ENCODE peak calls at places on chromosomes 11 and 22, in seven cellular contexts. One of them, this sample, is unnamed.

GRCh38 chr11:32485733-32486132 is 50.4 kb upstream of the WT1 start:
- DNase-seq in IMR-90: no peak
- DNase-seq in mesendoderm: no peak
- DNase-seq in H1: no peak
- DNase-seq in neuronal stem cell: no peak
- DNase-seq in trophoblast cell: no peak
- DNase-seq in mesenchymal stem cell: no peak
- DNase-seq in this sample: no peak

GRCh38 chr22:46150615-46151423 is 493 bp downstream of the PPARA start:
- DNase-seq in IMR-90: no peak
- DNase-seq in mesendoderm: no peak
- DNase-seq in H1: no peak
- DNase-seq in neuronal stem cell: peak; percentile 29
- DNase-seq in trophoblast cell: no peak
- DNase-seq in mesenchymal stem cell: peak; percentile 47
- DNase-seq in this sample: peak; percentile 34

GRCh38 chr11:15935370-15935769 is 421.0 kb downstream of the SOX6 start:
- DNase-seq in IMR-90: no peak
- DNase-seq in mesendoderm: no peak
- DNase-seq in H1: no peak
- DNase-seq in neuronal stem cell: no peak
- DNase-seq in trophoblast cell: no peak
- DNase-seq in mesenchymal stem cell: no peak
- DNase-seq in this sample: no peak

GRCh38 chr11:118897721-118898310 is 14.1 kb downstream of the CXCR5 start:
- DNase-seq in IMR-90: no peak
- DNase-seq in mesendoderm: peak; percentile 36
- DNase-seq in H1: no peak
- DNase-seq in neuronal stem cell: no peak
- DNase-seq in trophoblast cell: no peak
- DNase-seq in mesenchymal stem cell: no peak
- DNase-seq in this sample: no peak

GRCh38 chr11:14323118-14323676 is 35.8 kb downstream of the RRAS2 start:
- DNase-seq in IMR-90: no peak
- DNase-seq in mesendoderm: no peak
- DNase-seq in H1: no peak
- DNase-seq in neuronal stem cell: no peak
- DNase-seq in trophoblast cell: no peak
- DNase-seq in mesenchymal stem cell: no peak
- DNase-seq in this sample: no peak

GRCh38 chr11:119671048-119671447 is 58.0 kb downstream of the NECTIN1 start:
- DNase-seq in IMR-90: peak; percentile 88
- DNase-seq in mesendoderm: no peak
- DNase-seq in H1: no peak
- DNase-seq in neuronal stem cell: no peak
- DNase-seq in trophoblast cell: no peak
- DNase-seq in mesenchymal stem cell: peak; percentile 80
- DNase-seq in this sample: no peak

GRCh38 chr22:46738961-46739870 is 1.2 kb upstream of the CERK start:
- DNase-seq in IMR-90: peak; percentile 72
- DNase-seq in mesendoderm: peak; percentile 49
- DNase-seq in H1: no peak
- DNase-seq in neuronal stem cell: no peak
- DNase-seq in trophoblast cell: no peak
- DNase-seq in mesenchymal stem cell: peak; percentile 53
- DNase-seq in this sample: peak; percentile 64

GRCh38 chr11:1151366-1152315 is 6.1 kb upstream of the MUC5AC start:
- DNase-seq in IMR-90: no peak
- DNase-seq in mesendoderm: no peak
- DNase-seq in H1: no peak
- DNase-seq in neuronal stem cell: no peak
- DNase-seq in trophoblast cell: no peak
- DNase-seq in mesenchymal stem cell: no peak
- DNase-seq in this sample: peak; percentile 24

GRCh38 chr11:21142007-21142406 is 472.6 kb downstream of the NELL1 start:
- DNase-seq in IMR-90: no peak
- DNase-seq in mesendoderm: peak; percentile 75
- DNase-seq in H1: no peak
- DNase-seq in neuronal stem cell: no peak
- DNase-seq in trophoblast cell: peak; percentile 5
- DNase-seq in mesenchymal stem cell: no peak
- DNase-seq in this sample: peak; percentile 42

GRCh38 chr22:44357962-44358553 is 45.3 kb upstream of the SHISAL1 start:
- DNase-seq in IMR-90: peak; percentile 24
- DNase-seq in mesendoderm: no peak
- DNase-seq in H1: no peak
- DNase-seq in neuronal stem cell: no peak
- DNase-seq in trophoblast cell: no peak
- DNase-seq in mesenchymal stem cell: peak; percentile 59
- DNase-seq in this sample: no peak

GRCh38 chr11:46475926-46476545 is 84.5 kb upstream of the CHRM4 start:
- DNase-seq in IMR-90: no peak
- DNase-seq in mesendoderm: no peak
- DNase-seq in H1: no peak
- DNase-seq in neuronal stem cell: no peak
- DNase-seq in trophoblast cell: no peak
- DNase-seq in mesenchymal stem cell: no peak
- DNase-seq in this sample: no peak

GRCh38 chr22:35337932-35338331 is 38.2 kb downstream of the TOM1 start:
- DNase-seq in IMR-90: no peak
- DNase-seq in mesendoderm: peak; percentile 53
- DNase-seq in H1: no peak
- DNase-seq in neuronal stem cell: no peak
- DNase-seq in trophoblast cell: no peak
- DNase-seq in mesenchymal stem cell: no peak
- DNase-seq in this sample: peak; percentile 48

GRCh38 chr22:36546092-36546804 is 17.3 kb upstream of the EIF3D start:
- DNase-seq in IMR-90: peak; percentile 62
- DNase-seq in mesendoderm: peak; percentile 90
- DNase-seq in H1: peak; percentile 51
- DNase-seq in neuronal stem cell: peak; percentile 63
- DNase-seq in trophoblast cell: no peak
- DNase-seq in mesenchymal stem cell: peak; percentile 75
- DNase-seq in this sample: peak; percentile 84

DNA sequence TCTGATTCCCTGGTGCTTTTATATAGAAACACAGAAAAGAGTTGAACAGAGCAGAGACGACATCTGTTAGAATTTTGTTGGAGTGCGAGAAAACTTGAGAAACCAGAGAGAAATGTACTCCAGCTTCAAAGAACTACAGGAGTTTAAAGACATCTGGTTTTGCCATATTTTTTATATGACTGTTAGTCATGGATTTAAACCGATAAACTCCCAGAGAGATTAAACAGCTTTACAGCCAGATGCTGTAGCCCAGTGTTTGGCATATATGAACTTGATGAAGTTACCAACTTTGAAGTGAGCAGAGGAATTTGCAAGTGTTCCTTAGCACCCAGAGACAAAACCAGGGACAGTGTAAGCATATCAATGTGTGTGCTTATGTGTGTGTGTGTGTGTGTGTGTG is 1083.1 kb downstream of the LRRC4C start:
- DNase-seq in IMR-90: no peak
- DNase-seq in mesendoderm: no peak
- DNase-seq in H1: no peak
- DNase-seq in neuronal stem cell: no peak
- DNase-seq in trophoblast cell: no peak
- DNase-seq in mesenchymal stem cell: no peak
- DNase-seq in this sample: no peak
- H3K4me2 ChIP-seq in IMR-90: no peak overlapping the region
- H3K4me2 ChIP-seq in mesendoderm: no peak overlapping the region
- H3K4me2 ChIP-seq in H1: no peak overlapping the region
- H3K4me2 ChIP-seq in neuronal stem cell: no peak overlapping the region
- H3K4me2 ChIP-seq in trophoblast cell: no peak overlapping the region
- H3K4me2 ChIP-seq in mesenchymal stem cell: no peak overlapping the region
- H3K4me2 ChIP-seq in this sample: no peak overlapping the region

GRCh38 chr11:117826360-117826635 is 1.8 kb upstream of the FXYD2 start:
- DNase-seq in IMR-90: no peak
- DNase-seq in mesendoderm: no peak
- DNase-seq in H1: no peak
- DNase-seq in neuronal stem cell: no peak
- DNase-seq in trophoblast cell: no peak
- DNase-seq in mesenchymal stem cell: no peak
- DNase-seq in this sample: no peak

GRCh38 chr11:117825538-117826359 is 1.2 kb upstream of the FXYD2 start:
- DNase-seq in IMR-90: no peak
- DNase-seq in mesendoderm: no peak
- DNase-seq in H1: no peak
- DNase-seq in neuronal stem cell: no peak
- DNase-seq in trophoblast cell: no peak
- DNase-seq in mesenchymal stem cell: no peak
- DNase-seq in this sample: peak; percentile 15

GRCh38 chr11:117823294-117823940 is 1.1 kb downstream of the FXYD2 start:
- DNase-seq in IMR-90: no peak
- DNase-seq in mesendoderm: peak; percentile 62
- DNase-seq in H1: no peak
- DNase-seq in neuronal stem cell: no peak
- DNase-seq in trophoblast cell: no peak
- DNase-seq in mesenchymal stem cell: no peak
- DNase-seq in this sample: no peak

GRCh38 chr11:117823941-117824420 is 563 bp downstream of the FXYD2 start:
- DNase-seq in IMR-90: no peak
- DNase-seq in mesendoderm: no peak
- DNase-seq in H1: no peak
- DNase-seq in neuronal stem cell: no peak
- DNase-seq in trophoblast cell: no peak
- DNase-seq in mesenchymal stem cell: peak; percentile 57
- DNase-seq in this sample: peak; percentile 37

DNA sequence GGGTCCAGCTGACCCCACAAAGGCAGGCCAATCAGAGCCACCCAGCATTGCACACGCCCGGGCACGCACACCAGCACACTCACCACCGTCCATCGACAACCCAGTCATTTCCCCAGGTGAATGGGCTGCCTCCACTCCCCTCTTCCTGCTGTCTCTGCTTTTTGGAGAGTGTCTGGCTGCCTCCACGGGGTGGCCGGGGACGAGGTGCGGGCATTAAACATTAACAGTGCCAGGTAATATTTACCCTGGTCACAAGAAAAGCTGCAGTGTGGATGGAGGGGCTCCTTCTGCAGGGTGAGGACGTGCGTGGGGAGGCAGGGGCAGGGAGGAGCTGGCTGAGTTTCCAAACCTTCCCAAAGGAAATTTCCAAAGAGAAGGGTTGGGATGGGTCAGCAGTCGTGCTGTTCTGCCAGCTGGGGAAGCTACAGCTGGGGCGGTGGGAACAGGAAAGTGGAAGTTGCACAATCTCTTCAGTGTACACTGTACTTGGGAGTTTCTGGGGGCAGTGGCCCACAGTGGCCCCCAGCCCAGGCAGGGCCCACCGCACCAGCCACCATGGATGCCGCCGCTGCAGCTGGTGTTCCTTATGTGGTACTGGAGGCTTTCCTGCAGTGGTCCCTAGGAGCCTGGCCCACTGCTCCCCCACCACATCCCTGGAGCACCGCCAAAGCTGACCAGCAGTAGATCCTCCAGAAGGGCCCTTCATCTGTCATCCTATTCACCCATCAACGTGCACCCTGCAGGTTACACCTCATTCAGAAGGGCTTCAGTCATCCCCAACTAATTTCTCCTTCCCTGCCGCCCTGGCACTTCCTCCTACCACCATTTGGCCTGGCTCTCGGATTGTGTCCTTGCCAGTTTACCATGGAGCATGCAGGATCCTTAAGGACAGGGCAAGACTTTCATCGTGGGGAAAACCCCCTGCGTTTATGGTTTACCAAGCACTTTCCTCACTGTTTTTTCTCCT is at the start of gene FXYD2:
- DNase-seq in IMR-90: no peak
- DNase-seq in mesendoderm: no peak
- DNase-seq in H1: no peak
- DNase-seq in neuronal stem cell: no peak
- DNase-seq in trophoblast cell: no peak
- DNase-seq in mesenchymal stem cell: peak; percentile 79
- DNase-seq in this sample: peak; percentile 36
- H3K27ac ChIP-seq in IMR-90: no peak within 1 kb of the TSS
- H3K27ac ChIP-seq in mesendoderm: no peak within 1 kb of the TSS
- H3K27ac ChIP-seq in H1: no peak within 1 kb of the TSS
- H3K27ac ChIP-seq in neuronal stem cell: no peak within 1 kb of the TSS
- H3K27ac ChIP-seq in trophoblast cell: no peak within 1 kb of the TSS
- H3K27ac ChIP-seq in mesenchymal stem cell: peak within 1 kb of the TSS; percentile 94
- H3K27ac ChIP-seq in this sample: no peak within 1 kb of the TSS

DNA sequence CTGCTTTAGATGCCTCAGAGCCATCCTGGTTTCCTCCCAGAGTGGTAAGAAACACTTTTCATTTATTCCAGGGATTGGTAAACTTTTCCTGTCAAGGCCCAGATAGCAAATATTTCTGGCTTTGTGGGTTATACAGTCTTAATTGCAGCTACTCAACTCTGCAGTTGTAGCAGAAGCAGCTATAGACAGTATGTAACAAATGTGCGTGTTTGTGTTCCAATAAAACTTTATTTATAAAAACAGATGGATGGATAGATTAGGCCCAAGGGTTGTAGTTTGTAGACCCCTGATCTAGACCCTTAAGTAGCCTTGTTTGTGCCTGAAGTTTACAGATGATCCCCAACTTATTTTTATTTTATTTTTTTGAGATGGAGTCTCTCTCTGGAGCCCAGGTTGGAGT is 17.9 kb downstream of the NNMT start:
- DNase-seq in IMR-90: no peak
- DNase-seq in mesendoderm: no peak
- DNase-seq in H1: no peak
- DNase-seq in neuronal stem cell: no peak
- DNase-seq in trophoblast cell: no peak
- DNase-seq in mesenchymal stem cell: no peak
- DNase-seq in this sample: no peak
- H2BK5ac ChIP-seq in IMR-90: no peak overlapping the region
- H2BK5ac ChIP-seq in mesendoderm: no peak overlapping the region
- H2BK5ac ChIP-seq in H1: no peak overlapping the region
- H2BK5ac ChIP-seq in neuronal stem cell: no peak overlapping the region
- H2BK5ac ChIP-seq in trophoblast cell: no peak overlapping the region
- H2BK5ac ChIP-seq in mesenchymal stem cell: no peak overlapping the region
- H2BK5ac ChIP-seq in this sample: no peak overlapping the region

DNA sequence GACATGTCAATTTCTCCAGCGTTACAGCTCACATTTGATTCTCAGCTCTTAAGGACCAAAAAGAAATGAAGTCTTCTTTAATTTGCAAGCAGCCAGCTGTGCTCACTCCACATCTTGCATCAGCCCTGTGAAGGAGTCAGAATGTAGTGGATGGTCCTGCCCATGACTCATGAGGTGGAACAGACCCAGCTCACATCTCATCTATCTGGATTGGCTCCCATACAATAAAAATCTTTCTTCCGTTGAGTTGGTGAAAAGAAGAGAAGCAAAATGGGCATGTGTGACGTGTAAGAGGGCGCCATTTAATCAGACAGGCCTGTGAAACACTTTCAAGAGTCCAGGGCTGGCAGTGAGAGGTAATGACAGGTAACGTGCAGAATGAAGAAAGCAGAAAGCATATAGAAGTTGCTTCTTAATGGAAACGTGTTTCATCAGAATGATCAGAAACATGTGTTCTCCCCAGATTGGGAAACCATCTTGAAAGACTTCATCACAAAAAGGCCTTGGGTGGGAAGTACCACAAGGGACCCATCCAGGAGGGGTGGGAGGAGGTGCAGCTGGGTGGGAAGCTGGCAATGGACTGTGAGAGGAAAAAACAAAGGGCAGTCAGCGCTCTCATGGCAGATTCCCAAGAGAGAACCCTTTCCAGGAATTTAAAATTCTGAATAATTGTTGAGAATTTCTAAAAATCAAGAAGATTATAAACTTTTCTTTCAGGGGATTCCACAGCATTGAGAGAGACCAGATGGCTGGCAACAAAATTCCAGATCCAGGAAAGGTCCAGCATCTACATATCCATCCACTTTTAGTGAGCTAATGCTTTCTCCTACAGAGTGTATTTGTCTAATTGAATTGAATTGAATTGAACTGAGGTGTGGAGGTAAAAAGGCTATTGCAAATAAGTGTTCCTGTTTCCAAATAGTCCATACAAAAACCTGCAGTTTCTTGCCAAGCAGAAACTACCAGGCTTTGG is 57.0 kb downstream of the ETS1 start:
- DNase-seq in IMR-90: peak; percentile 99
- DNase-seq in mesendoderm: no peak
- DNase-seq in H1: no peak
- DNase-seq in neuronal stem cell: no peak
- DNase-seq in trophoblast cell: no peak
- DNase-seq in mesenchymal stem cell: peak; percentile 82
- DNase-seq in this sample: no peak
- H3K4me2 ChIP-seq in IMR-90: peak overlapping the region; percentile 41
- H3K4me2 ChIP-seq in mesendoderm: no peak overlapping the region
- H3K4me2 ChIP-seq in H1: no peak overlapping the region
- H3K4me2 ChIP-seq in neuronal stem cell: no peak overlapping the region
- H3K4me2 ChIP-seq in trophoblast cell: no peak overlapping the region
- H3K4me2 ChIP-seq in mesenchymal stem cell: no peak overlapping the region
- H3K4me2 ChIP-seq in this sample: no peak overlapping the region

This sample was measured in H9.